ENCODE peak calls at places on chromosomes 6 and 20, in nine cellular contexts. J is T-helper 2 cell; M is right cardiac atrium; E is mucosa of descending colon; D is effector CD4-positive, alpha-beta T cell; A is neural progenitor cell; C is AG04450; Z is brain microvascular endothelial cell; B is lung. T is an unnamed sample.

GRCh38 chr6:156425374-156425773 is 351.8 kb upstream of the ARID1B start:
- DNase-seq in E (no peak), Z (peak), D (no peak), B (no peak), C (peak), A (no peak), M (no peak), J (no peak), T (no peak)

GRCh38 chr6:71250050-71250689 is 38.4 kb upstream of the OGFRL1 start:
- DNase-seq in B (no peak), Z (peak), M (no peak), D (no peak), J (no peak), A (no peak), E (no peak), C (peak), T (no peak)

GRCh38 chr6:27213544-27214125 is 33.9 kb upstream of the PRSS16 start:
- DNase-seq in Z (peak), E (no peak), J (no peak), B (no peak), C (no peak), M (no peak), D (no peak), A (peak), T (no peak)

GRCh38 chr6:74971631-74972030 is 234.2 kb downstream of the COL12A1 start:
- DNase-seq in Z (no peak), A (no peak), B (no peak), C (no peak), M (no peak), J (no peak), D (no peak), E (no peak), T (no peak)

GRCh38 chr20:44771172-44771535 is 25.5 kb downstream of the KCNK15 start:
- DNase-seq in C (no peak), M (no peak), A (no peak), E (no peak), B (no peak), Z (no peak), D (no peak), J (no peak), T (no peak)

GRCh38 chr6:44006872-44007303 is 120.4 kb downstream of the MRPL14 start:
- DNase-seq in B (no peak), E (no peak), A (no peak), C (no peak), D (no peak), J (no peak), M (no peak), Z (no peak), T (no peak)

GRCh38 chr20:57779401-57780003 is 69.7 kb upstream of the PMEPA1 start:
- DNase-seq in E (no peak), D (no peak), J (no peak), A (no peak), C (no peak), Z (no peak), B (no peak), M (no peak), T (no peak)

GRCh38 chr6:45032426-45032825 is 295.7 kb upstream of the RUNX2 start:
- DNase-seq in D (no peak), C (no peak), M (no peak), B (no peak), Z (no peak), A (no peak), J (no peak), E (no peak), T (no peak)

GRCh38 chr6:108250240-108250866 is 10.5 kb downstream of the SNX3 start:
- DNase-seq in C (no peak), E (no peak), A (peak), Z (peak), J (no peak), B (no peak), M (no peak), D (no peak), T (no peak)

GRCh38 chr20:22807646-22808045 is 223.3 kb upstream of the FOXA2 start:
- DNase-seq in D (no peak), Z (no peak), B (no peak), C (no peak), J (no peak), A (no peak), E (no peak), M (peak), T (no peak)

GRCh38 chr20:20740595-20740994 is 28.2 kb upstream of the RALGAPA2 start:
- DNase-seq in B (no peak), C (no peak), J (no peak), E (no peak), D (no peak), M (no peak), Z (no peak), A (no peak), T (no peak)

GRCh38 chr6:106146852-106147351 is 60.8 kb downstream of the PRDM1 start:
- DNase-seq in J (no peak), A (no peak), D (no peak), C (no peak), M (no peak), Z (no peak), B (no peak), E (no peak), T (no peak)

GRCh38 chr20:15475483-15475882 is 1097.8 kb downstream of the KIF16B start:
- DNase-seq in B (peak), A (no peak), D (no peak), M (peak), E (peak), J (no peak), Z (no peak), C (no peak), T (no peak)

GRCh38 chr20:15875446-15875845 is 697.8 kb downstream of the KIF16B start:
- DNase-seq in J (no peak), E (no peak), A (peak), M (no peak), Z (no peak), B (no peak), C (no peak), D (no peak), T (no peak)